ENCODE peak calls at places on chromosomes 11 and 22, in ten cellular contexts. One of them, this sample, is unnamed. For H3K36me3, the result is how much of the 10 kb centered on the place peaks cover.

GRCh38 chr11:2788751-2789140 is 89.0 kb upstream of the KCNQ1OT1 start:
- DNase-seq in MM.1S: no peak
- DNase-seq in Peyer's patch: peak
- DNase-seq in transverse colon: peak
- DNase-seq in spleen: peak
- DNase-seq in psoas muscle: peak
- DNase-seq in HepG2: no peak
- DNase-seq in astrocyte: no peak
- DNase-seq in tibial nerve: no peak
- DNase-seq in cardiac muscle cell: no peak
- DNase-seq in this sample: no peak

GRCh38 chr11:74611369-74611861 is 19.0 kb downstream of the POLD3 start:
- DNase-seq in MM.1S: peak
- DNase-seq in Peyer's patch: no peak
- DNase-seq in transverse colon: no peak
- DNase-seq in spleen: no peak
- DNase-seq in psoas muscle: no peak
- DNase-seq in HepG2: peak
- DNase-seq in astrocyte: peak
- DNase-seq in tibial nerve: no peak
- DNase-seq in cardiac muscle cell: peak
- DNase-seq in this sample: peak

GRCh38 chr22:49825944-49826602 is 1.6 kb downstream of the BRD1 start:
- DNase-seq in MM.1S: peak
- DNase-seq in Peyer's patch: peak
- DNase-seq in transverse colon: peak
- DNase-seq in spleen: peak
- DNase-seq in psoas muscle: no peak
- DNase-seq in HepG2: peak
- DNase-seq in astrocyte: peak
- DNase-seq in tibial nerve: no peak
- DNase-seq in cardiac muscle cell: peak
- DNase-seq in this sample: peak

GRCh38 chr11:103959279-103959930 is 77.0 kb upstream of the DDI1 start:
- DNase-seq in MM.1S: peak
- DNase-seq in Peyer's patch: no peak
- DNase-seq in transverse colon: no peak
- DNase-seq in spleen: no peak
- DNase-seq in psoas muscle: no peak
- DNase-seq in HepG2: no peak
- DNase-seq in astrocyte: peak
- DNase-seq in tibial nerve: no peak
- DNase-seq in cardiac muscle cell: peak
- DNase-seq in this sample: no peak

GRCh38 chr11:44731685-44732411 is 5.1 kb downstream of the TSPAN18 start:
- DNase-seq in MM.1S: no peak
- DNase-seq in Peyer's patch: no peak
- DNase-seq in transverse colon: no peak
- DNase-seq in spleen: no peak
- DNase-seq in psoas muscle: no peak
- DNase-seq in HepG2: no peak
- DNase-seq in astrocyte: no peak
- DNase-seq in tibial nerve: no peak
- DNase-seq in cardiac muscle cell: peak
- DNase-seq in this sample: no peak

GRCh38 chr11:47861762-47862161 is 13.6 kb upstream of the NUP160 start:
- DNase-seq in MM.1S: no peak
- DNase-seq in Peyer's patch: no peak
- DNase-seq in transverse colon: no peak
- DNase-seq in spleen: no peak
- DNase-seq in psoas muscle: no peak
- DNase-seq in HepG2: no peak
- DNase-seq in astrocyte: peak
- DNase-seq in tibial nerve: no peak
- DNase-seq in cardiac muscle cell: peak
- DNase-seq in this sample: peak

GRCh38 chr11:29268733-29269132 is 748.1 kb downstream of the KCNA4 start:
- DNase-seq in MM.1S: no peak
- DNase-seq in Peyer's patch: no peak
- DNase-seq in transverse colon: no peak
- DNase-seq in spleen: no peak
- DNase-seq in psoas muscle: no peak
- DNase-seq in HepG2: no peak
- DNase-seq in astrocyte: no peak
- DNase-seq in tibial nerve: no peak
- DNase-seq in cardiac muscle cell: no peak
- DNase-seq in this sample: no peak

GRCh38 chr11:110587972-110588371 is 124.3 kb downstream of the ARHGAP20 start:
- DNase-seq in MM.1S: no peak
- DNase-seq in Peyer's patch: no peak
- DNase-seq in transverse colon: no peak
- DNase-seq in spleen: no peak
- DNase-seq in psoas muscle: no peak
- DNase-seq in HepG2: no peak
- DNase-seq in astrocyte: no peak
- DNase-seq in tibial nerve: peak
- DNase-seq in cardiac muscle cell: peak
- DNase-seq in this sample: no peak

GRCh38 chr11:69328231-69328630 is 34.3 kb downstream of the MYEOV start:
- DNase-seq in MM.1S: no peak
- DNase-seq in Peyer's patch: no peak
- DNase-seq in transverse colon: no peak
- DNase-seq in spleen: no peak
- DNase-seq in psoas muscle: no peak
- DNase-seq in HepG2: no peak
- DNase-seq in astrocyte: no peak
- DNase-seq in tibial nerve: no peak
- DNase-seq in cardiac muscle cell: no peak
- DNase-seq in this sample: no peak

GRCh38 chr11:69327741-69328191 is 33.8 kb downstream of the MYEOV start:
- DNase-seq in MM.1S: no peak
- DNase-seq in Peyer's patch: no peak
- DNase-seq in transverse colon: no peak
- DNase-seq in spleen: no peak
- DNase-seq in psoas muscle: no peak
- DNase-seq in HepG2: no peak
- DNase-seq in astrocyte: no peak
- DNase-seq in tibial nerve: no peak
- DNase-seq in cardiac muscle cell: no peak
- DNase-seq in this sample: no peak

GRCh38 chr11:69325446-69325845 is 31.5 kb downstream of the MYEOV start:
- DNase-seq in MM.1S: no peak
- DNase-seq in Peyer's patch: no peak
- DNase-seq in transverse colon: no peak
- DNase-seq in spleen: no peak
- DNase-seq in psoas muscle: no peak
- DNase-seq in HepG2: no peak
- DNase-seq in astrocyte: no peak
- DNase-seq in tibial nerve: no peak
- DNase-seq in cardiac muscle cell: no peak
- DNase-seq in this sample: no peak

GRCh38 chr11:69330330-69330729 is 36.4 kb downstream of the MYEOV start:
- DNase-seq in MM.1S: no peak
- DNase-seq in Peyer's patch: no peak
- DNase-seq in transverse colon: no peak
- DNase-seq in spleen: no peak
- DNase-seq in psoas muscle: no peak
- DNase-seq in HepG2: no peak
- DNase-seq in astrocyte: no peak
- DNase-seq in tibial nerve: no peak
- DNase-seq in cardiac muscle cell: no peak
- DNase-seq in this sample: no peak

GRCh38 chr11:69326622-69327219 is 32.8 kb downstream of the MYEOV start:
- DNase-seq in MM.1S: no peak
- DNase-seq in Peyer's patch: no peak
- DNase-seq in transverse colon: no peak
- DNase-seq in spleen: no peak
- DNase-seq in psoas muscle: no peak
- DNase-seq in HepG2: no peak
- DNase-seq in astrocyte: no peak
- DNase-seq in tibial nerve: no peak
- DNase-seq in cardiac muscle cell: no peak
- DNase-seq in this sample: no peak
- TF ChIP-seq CTCF in MM.1S: no peak
- TF ChIP-seq CTCF in Peyer's patch: no peak
- TF ChIP-seq CTCF in transverse colon: no peak
- TF ChIP-seq CTCF in spleen: no peak
- TF ChIP-seq CTCF in psoas muscle: no peak
- TF ChIP-seq CTCF in HepG2: no peak
- TF ChIP-seq CTCF in astrocyte: no peak
- TF ChIP-seq CTCF in tibial nerve: no peak
- TF ChIP-seq CTCF in cardiac muscle cell: no peak
- TF ChIP-seq CTCF in this sample: no peak

GRCh38 chr22:19442166-19442565 is 5.3 kb downstream of the C22orf39 start:
- DNase-seq in MM.1S: no peak
- DNase-seq in Peyer's patch: no peak
- DNase-seq in transverse colon: no peak
- DNase-seq in spleen: no peak
- DNase-seq in psoas muscle: no peak
- DNase-seq in HepG2: no peak
- DNase-seq in astrocyte: no peak
- DNase-seq in tibial nerve: no peak
- DNase-seq in cardiac muscle cell: no peak
- DNase-seq in this sample: no peak

GRCh38 chr22:19440411-19441195 is 6.9 kb downstream of the C22orf39 start:
- DNase-seq in MM.1S: no peak
- DNase-seq in Peyer's patch: no peak
- DNase-seq in transverse colon: no peak
- DNase-seq in spleen: no peak
- DNase-seq in psoas muscle: peak
- DNase-seq in HepG2: no peak
- DNase-seq in astrocyte: no peak
- DNase-seq in tibial nerve: no peak
- DNase-seq in cardiac muscle cell: no peak
- DNase-seq in this sample: no peak

GRCh38 chr22:19446603-19447387 is 716 bp downstream of the C22orf39 start:
- DNase-seq in MM.1S: no peak
- DNase-seq in Peyer's patch: no peak
- DNase-seq in transverse colon: peak
- DNase-seq in spleen: no peak
- DNase-seq in psoas muscle: no peak
- DNase-seq in HepG2: peak
- DNase-seq in astrocyte: no peak
- DNase-seq in tibial nerve: no peak
- DNase-seq in cardiac muscle cell: no peak
- DNase-seq in this sample: no peak

GRCh38 chr22:19447388-19448075 is at the start of gene C22orf39:
- DNase-seq in MM.1S: peak
- DNase-seq in Peyer's patch: peak
- DNase-seq in transverse colon: peak
- DNase-seq in spleen: peak
- DNase-seq in psoas muscle: peak
- DNase-seq in HepG2: peak
- DNase-seq in astrocyte: peak
- DNase-seq in tibial nerve: peak
- DNase-seq in cardiac muscle cell: peak
- DNase-seq in this sample: peak

DNA sequence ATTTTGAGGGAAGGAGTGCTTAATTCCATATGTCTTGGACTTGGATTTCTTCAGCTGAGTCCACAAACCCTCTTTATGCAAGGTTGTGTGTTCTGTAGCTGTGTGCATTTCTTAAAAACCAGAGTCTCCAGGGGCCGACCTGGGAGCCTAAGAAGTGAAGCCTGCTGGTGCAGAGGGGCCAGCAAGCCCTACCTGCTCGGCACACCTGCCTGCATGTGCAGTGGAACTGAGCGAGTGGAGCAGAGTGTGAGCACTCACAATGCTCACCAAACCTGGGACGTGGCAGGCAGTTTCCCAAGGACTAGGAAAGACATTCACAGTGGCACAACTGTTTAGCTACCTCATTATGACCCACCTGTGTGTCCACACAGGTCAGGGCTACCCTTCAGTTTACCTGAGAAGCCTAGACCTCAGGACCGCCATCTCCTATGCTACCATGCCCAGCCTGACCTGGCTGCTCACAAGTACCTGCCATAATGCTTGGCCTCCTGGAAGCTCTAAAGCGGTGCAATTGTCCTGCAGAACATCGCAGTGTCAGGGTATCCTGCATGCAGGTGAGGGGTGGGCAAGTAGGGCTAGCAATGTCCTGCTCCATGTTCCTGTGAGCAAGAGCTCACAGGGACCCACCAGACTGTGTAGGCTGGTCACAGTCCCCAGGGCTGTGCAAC is 3.8 kb downstream of the C22orf39 start:
- DNase-seq in MM.1S: no peak
- DNase-seq in Peyer's patch: no peak
- DNase-seq in transverse colon: no peak
- DNase-seq in spleen: no peak
- DNase-seq in psoas muscle: no peak
- DNase-seq in HepG2: no peak
- DNase-seq in astrocyte: no peak
- DNase-seq in tibial nerve: no peak
- DNase-seq in cardiac muscle cell: no peak
- DNase-seq in this sample: no peak
- H3K36me3 ChIP-seq in MM.1S: under half
- H3K36me3 ChIP-seq in Peyer's patch: under half
- H3K36me3 ChIP-seq in transverse colon: under half
- H3K36me3 ChIP-seq in spleen: under half
- H3K36me3 ChIP-seq in psoas muscle: under half
- H3K36me3 ChIP-seq in HepG2: under half
- H3K36me3 ChIP-seq in astrocyte: under half
- H3K36me3 ChIP-seq in tibial nerve: under half
- H3K36me3 ChIP-seq in cardiac muscle cell: under half
- H3K36me3 ChIP-seq in this sample: under half

GRCh38 chr11:9565822-9566560 is 7.5 kb upstream of the WEE1 start:
- DNase-seq in MM.1S: peak
- DNase-seq in Peyer's patch: no peak
- DNase-seq in transverse colon: peak
- DNase-seq in spleen: no peak
- DNase-seq in psoas muscle: peak
- DNase-seq in HepG2: peak
- DNase-seq in astrocyte: peak
- DNase-seq in tibial nerve: peak
- DNase-seq in cardiac muscle cell: peak
- DNase-seq in this sample: peak
- H3K4me3 ChIP-seq in MM.1S: peak
- H3K4me3 ChIP-seq in Peyer's patch: no peak
- H3K4me3 ChIP-seq in transverse colon: no peak
- H3K4me3 ChIP-seq in spleen: no peak
- H3K4me3 ChIP-seq in psoas muscle: no peak
- H3K4me3 ChIP-seq in HepG2: peak
- H3K4me3 ChIP-seq in astrocyte: peak
- H3K4me3 ChIP-seq in tibial nerve: no peak
- H3K4me3 ChIP-seq in cardiac muscle cell: no peak
- H3K4me3 ChIP-seq in this sample: no peak

GRCh38 chr11:117181586-117182550 is 3.3 kb downstream of the SIDT2 start:
- DNase-seq in MM.1S: no peak
- DNase-seq in Peyer's patch: no peak
- DNase-seq in transverse colon: no peak
- DNase-seq in spleen: no peak
- DNase-seq in psoas muscle: no peak
- DNase-seq in HepG2: no peak
- DNase-seq in astrocyte: no peak
- DNase-seq in tibial nerve: no peak
- DNase-seq in cardiac muscle cell: no peak
- DNase-seq in this sample: no peak

GRCh38 chr11:117182551-117182935 is 4.0 kb downstream of the SIDT2 start:
- DNase-seq in MM.1S: no peak
- DNase-seq in Peyer's patch: no peak
- DNase-seq in transverse colon: no peak
- DNase-seq in spleen: no peak
- DNase-seq in psoas muscle: no peak
- DNase-seq in HepG2: no peak
- DNase-seq in astrocyte: no peak
- DNase-seq in tibial nerve: no peak
- DNase-seq in cardiac muscle cell: no peak
- DNase-seq in this sample: no peak

GRCh38 chr11:117179048-117179999 is 781 bp downstream of the SIDT2 start:
- DNase-seq in MM.1S: peak
- DNase-seq in Peyer's patch: peak
- DNase-seq in transverse colon: peak
- DNase-seq in spleen: peak
- DNase-seq in psoas muscle: no peak
- DNase-seq in HepG2: no peak
- DNase-seq in astrocyte: peak
- DNase-seq in tibial nerve: no peak
- DNase-seq in cardiac muscle cell: peak
- DNase-seq in this sample: no peak

GRCh38 chr11:117180020-117180419 is 1.5 kb downstream of the SIDT2 start:
- DNase-seq in MM.1S: no peak
- DNase-seq in Peyer's patch: no peak
- DNase-seq in transverse colon: no peak
- DNase-seq in spleen: no peak
- DNase-seq in psoas muscle: no peak
- DNase-seq in HepG2: no peak
- DNase-seq in astrocyte: no peak
- DNase-seq in tibial nerve: no peak
- DNase-seq in cardiac muscle cell: peak
- DNase-seq in this sample: no peak

DNA sequence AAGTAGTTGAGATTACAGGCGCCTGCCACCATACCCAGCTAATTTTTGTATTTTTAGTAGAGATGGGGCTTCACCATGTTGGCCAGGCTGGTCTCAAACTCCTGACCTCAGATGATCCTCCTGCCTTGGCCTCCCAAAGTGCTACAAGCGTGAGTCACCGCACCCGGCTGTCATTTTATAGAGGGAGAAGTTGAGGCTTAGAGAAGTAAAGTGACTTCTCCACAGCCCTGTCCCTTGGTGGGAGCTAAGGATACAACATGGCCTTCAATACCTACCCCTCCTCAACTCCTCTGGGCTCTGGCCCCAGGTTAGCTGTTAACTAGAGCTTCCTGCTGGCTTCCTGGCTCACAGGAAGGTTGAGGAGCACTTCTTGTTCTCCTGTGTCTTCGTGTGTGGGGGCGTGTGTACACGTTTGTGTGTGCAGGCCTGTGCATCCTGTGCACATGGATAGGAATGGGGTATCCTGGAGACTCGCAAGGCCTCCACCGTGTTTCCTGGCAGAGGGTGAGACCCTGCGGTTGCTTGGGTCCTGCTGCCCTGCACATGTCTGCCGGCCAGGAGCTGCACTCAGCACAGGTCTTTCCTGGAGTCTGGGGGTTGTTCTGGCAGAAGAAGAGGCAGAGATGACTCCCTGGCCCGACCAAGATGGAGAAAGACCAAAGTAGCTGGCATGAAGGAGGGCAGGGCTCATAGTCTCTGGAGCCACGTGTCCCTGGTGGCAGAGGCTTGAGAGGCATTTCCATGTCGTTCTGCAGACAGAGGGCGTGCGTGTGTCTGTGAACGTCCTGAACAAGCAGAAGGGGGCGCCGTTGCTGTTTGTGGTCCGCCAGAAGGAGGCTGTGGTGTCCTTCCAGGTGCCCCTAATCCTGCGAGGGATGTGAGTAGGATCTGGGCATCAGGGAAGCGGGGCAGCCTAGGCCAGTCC is 2.4 kb downstream of the SIDT2 start:
- DNase-seq in MM.1S: peak
- DNase-seq in Peyer's patch: peak
- DNase-seq in transverse colon: peak
- DNase-seq in spleen: peak
- DNase-seq in psoas muscle: peak
- DNase-seq in HepG2: peak
- DNase-seq in astrocyte: peak
- DNase-seq in tibial nerve: peak
- DNase-seq in cardiac muscle cell: peak
- DNase-seq in this sample: peak
- TF ChIP-seq CTCF in MM.1S: peak
- TF ChIP-seq CTCF in Peyer's patch: peak
- TF ChIP-seq CTCF in transverse colon: peak
- TF ChIP-seq CTCF in spleen: peak
- TF ChIP-seq CTCF in psoas muscle: peak
- TF ChIP-seq CTCF in HepG2: peak
- TF ChIP-seq CTCF in astrocyte: peak
- TF ChIP-seq CTCF in tibial nerve: peak
- TF ChIP-seq CTCF in cardiac muscle cell: peak
- TF ChIP-seq CTCF in this sample: peak